ENCODE peak calls at places on chromosome 16, in five cellular contexts. B is neuronal stem cell, P is cardiac muscle cell, Q is suprapubic skin, T is tibial artery. S is an unnamed sample.

GRCh38 chr16:68445458-68445857 is 2.9 kb downstream of the SMPD3 start:
- DNase-seq in B (peak; percentile 73), T (no peak), P (peak; percentile 50), Q (no peak), S (no peak)

GRCh38 chr16:12538667-12539081 is 265.0 kb downstream of the CPPED1 start:
- DNase-seq in T (no peak), P (no peak), Q (no peak), B (no peak), S (no peak)

GRCh38 chr16:81212830-81213465 is 25.5 kb upstream of the BCO1 start:
- DNase-seq in B (no peak), T (no peak), Q (no peak), P (no peak), S (no peak)

GRCh38 chr16:22787456-22788189 is 26.3 kb upstream of the HS3ST2 start:
- DNase-seq in P (no peak), T (no peak), Q (no peak), B (no peak), S (no peak)

GRCh38 chr16:26963109-26963508 is 103.6 kb upstream of the C16orf82 start:
- DNase-seq in Q (no peak), B (no peak), P (peak; percentile 12), T (no peak), S (no peak)

GRCh38 chr16:17246974-17247718 is 223.6 kb downstream of the XYLT1 start:
- DNase-seq in B (no peak), T (no peak), P (no peak), Q (no peak), S (no peak)

GRCh38 chr16:64182985-64183384 is 938.9 kb downstream of the CDH11 start:
- DNase-seq in T (no peak), Q (no peak), B (no peak), P (no peak), S (no peak)

GRCh38 chr16:70726869-70727494 is 41.1 kb upstream of the MTSS2 start:
- DNase-seq in B (no peak), T (no peak), Q (no peak), P (peak; percentile 69), S (no peak)

GRCh38 chr16:49696414-49697101 is 159.4 kb downstream of the ZNF423 start:
- DNase-seq in Q (no peak), P (no peak), B (peak; percentile 90), T (no peak), S (no peak)

GRCh38 chr16:59470556-59470955 is 736.4 kb upstream of the GOT2 start:
- DNase-seq in P (no peak), B (no peak), Q (no peak), T (no peak), S (no peak)

DNA sequence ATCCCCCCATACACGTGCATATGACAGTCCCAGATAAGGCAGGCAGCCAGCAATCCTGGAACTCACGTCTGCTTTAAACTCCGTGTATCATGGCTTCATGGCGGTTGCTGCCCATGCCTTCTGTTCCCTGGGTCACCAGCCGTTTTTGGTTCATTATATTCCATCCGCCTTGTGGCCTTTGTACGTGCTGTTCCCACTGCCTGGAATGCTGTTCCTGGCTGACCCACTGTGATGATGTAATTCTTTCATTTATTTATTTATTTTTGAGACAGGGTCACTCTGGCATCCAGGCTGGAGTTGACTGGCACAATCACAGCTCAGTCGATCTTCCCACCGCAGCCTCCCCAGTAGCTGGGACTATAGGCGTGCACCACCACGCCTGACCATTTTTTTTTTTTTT is 136.7 kb upstream of the GSE1 start:
- DNase-seq in P (no peak), B (no peak), T (no peak), Q (no peak), S (no peak)
- H3K4me1 ChIP-seq in P (peaks cover 46% of the 10 kb centered on the region), B (peaks cover 39% of the 10 kb centered on the region), T (peaks cover 15% of the 10 kb centered on the region), Q (peaks cover 36% of the 10 kb centered on the region), S (peaks cover 7% of the 10 kb centered on the region)

GRCh38 chr16:29009838-29010166 is 24.9 kb downstream of the LAT start:
- DNase-seq in T (no peak), Q (no peak), P (no peak), B (no peak), S (no peak)

GRCh38 chr16:29012913-29013641 is 28.2 kb downstream of the LAT start:
- DNase-seq in T (no peak), B (no peak), Q (no peak), P (no peak), S (no peak)

GRCh38 chr16:29009050-29009837 is 24.4 kb downstream of the LAT start:
- DNase-seq in P (no peak), Q (no peak), T (no peak), B (no peak), S (no peak)

GRCh38 chr16:29011112-29011511 is 26.3 kb downstream of the LAT start:
- DNase-seq in Q (no peak), T (no peak), B (no peak), P (no peak), S (no peak)

GRCh38 chr16:29011851-29012250 is 27.0 kb downstream of the LAT start:
- DNase-seq in Q (no peak), T (no peak), P (no peak), B (no peak), S (no peak)
- H3K4me1 ChIP-seq in Q (peaks cover 4% of the 10 kb centered on the region), T (no peaks in the 10 kb centered on the region), P (no peaks in the 10 kb centered on the region), B (no peaks in the 10 kb centered on the region), S (no peaks in the 10 kb centered on the region)

GRCh38 chr16:28491970-28492474 is at the start of gene CLN3:
- DNase-seq in P (peak; percentile 96), B (peak; percentile 84), T (peak; percentile 97), Q (peak; percentile 98), S (peak; percentile 90)

GRCh38 chr16:28494141-28494851 is at the start of gene APOBR:
- DNase-seq in B (no peak), T (no peak), P (no peak), Q (no peak), S (no peak)

GRCh38 chr16:28491080-28491969 is 549 bp downstream of the CLN3 start:
- DNase-seq in P (peak; percentile 12), T (peak; percentile 75), Q (no peak), B (peak; percentile 14), S (no peak)

GRCh38 chr16:28495098-28495793 is 803 bp downstream of the APOBR start:
- DNase-seq in T (no peak), P (no peak), Q (no peak), B (no peak), S (no peak)

DNA sequence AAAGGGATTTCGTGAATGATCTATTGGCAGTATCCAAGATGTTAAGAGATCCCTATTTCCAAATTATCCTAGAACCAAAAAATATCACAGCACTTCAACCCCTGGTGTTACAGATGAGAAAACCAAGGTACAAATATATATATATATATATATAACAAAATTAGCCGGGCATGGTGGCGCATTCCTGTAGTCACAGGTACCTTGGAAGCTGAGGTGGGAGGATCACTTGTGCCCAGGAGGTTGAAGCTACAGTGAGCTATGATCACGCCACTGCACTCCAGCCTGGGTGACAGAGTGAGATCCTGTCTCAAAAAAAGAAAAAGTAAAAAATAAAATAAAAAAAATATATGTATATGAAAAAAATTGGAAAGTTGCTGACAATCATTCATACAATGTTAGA is 637 bp upstream of the CLN3 start:
- DNase-seq in P (no peak), Q (no peak), T (no peak), B (no peak), S (no peak)
- H3K4me1 ChIP-seq in P (no peaks in the 10 kb centered on the region), Q (peaks cover 16% of the 10 kb centered on the region), T (peaks cover 16% of the 10 kb centered on the region), B (no peaks in the 10 kb centered on the region), S (peaks cover 4% of the 10 kb centered on the region)

GRCh38 chr16:2025251-2025650 is 1.5 kb upstream of the NHERF2 start:
- DNase-seq in T (no peak), P (no peak), Q (no peak), B (no peak), S (peak; percentile 47)
- H3K4me1 ChIP-seq in T (peaks cover 52% of the 10 kb centered on the region), P (peaks cover 5% of the 10 kb centered on the region), Q (peaks cover 49% of the 10 kb centered on the region), B (peaks cover 11% of the 10 kb centered on the region), S (peaks cover 4% of the 10 kb centered on the region)

GRCh38 chr16:88700322-88700635 is 5.9 kb downstream of the RNF166 start:
- DNase-seq in T (no peak), P (no peak), B (no peak), Q (no peak), S (no peak)
- H3K4me1 ChIP-seq in T (peaks cover 28% of the 10 kb centered on the region), P (peaks cover 3% of the 10 kb centered on the region), B (peaks cover 6% of the 10 kb centered on the region), Q (peaks cover 44% of the 10 kb centered on the region), S (peaks cover 7% of the 10 kb centered on the region)

S was measured in RWPE2.